ENCODE peak calls at places on chromosome 18, in six cellular contexts. Q is sigmoid colon, T is ovary, V is prostate gland, S is adrenal gland, D is A549. H is an unnamed sample.

GRCh38 chr18:55384551-55385275 is 203.3 kb downstream of the TCF4 start:
- DNase-seq in D (no peak), V (no peak), S (peak; percentile 24), T (no peak), Q (no peak), H (no peak)

GRCh38 chr18:50422286-50422898 is 47.5 kb downstream of the SKA1 start:
- DNase-seq in D (no peak), V (no peak), Q (no peak), S (peak; percentile 38), T (no peak), H (no peak)

GRCh38 chr18:31648966-31649429 is 35.4 kb downstream of the B4GALT6 start:
- DNase-seq in T (no peak), D (peak; percentile 21), S (peak; percentile 70), Q (no peak), V (no peak), H (no peak)

GRCh38 chr18:59899298-59900221 is at the start of gene PMAIP1:
- DNase-seq in D (peak; percentile 72), S (peak; percentile 78), Q (peak; percentile 92), T (peak; percentile 74), V (peak; percentile 92), H (peak; percentile 83)

GRCh38 chr18:39414009-39414700 is 1848.6 kb upstream of the CELF4 start:
- DNase-seq in S (no peak), Q (no peak), T (no peak), D (no peak), V (no peak), H (no peak)

GRCh38 chr18:62088146-62088545 is 98.7 kb downstream of the PIGN start:
- DNase-seq in T (no peak), D (no peak), V (no peak), S (no peak), Q (no peak), H (no peak)

GRCh38 chr18:59691996-59692395 is 5.2 kb downstream of the CCBE1 start:
- DNase-seq in Q (no peak), V (no peak), S (no peak), D (no peak), T (no peak), H (no peak)

GRCh38 chr18:12362473-12363174 is 14.4 kb downstream of the AFG3L2 start:
- DNase-seq in Q (no peak), D (no peak), V (no peak), S (no peak), T (no peak), H (no peak)

GRCh38 chr18:67417864-67418523 is 98.5 kb downstream of the DSEL start:
- DNase-seq in D (peak; percentile 8), T (peak; percentile 10), V (no peak), S (peak; percentile 29), Q (no peak), H (no peak)

GRCh38 chr18:2083691-2084090 is 487.6 kb downstream of the METTL4 start:
- DNase-seq in D (no peak), V (no peak), Q (no peak), S (no peak), T (no peak), H (no peak)

GRCh38 chr18:9758624-9759075 is 50.5 kb downstream of the RAB31 start:
- DNase-seq in D (no peak), V (no peak), S (no peak), Q (no peak), T (no peak), H (no peak)

GRCh38 chr18:41466436-41467160 is 488.4 kb upstream of the PIK3C3 start:
- DNase-seq in T (no peak), V (no peak), S (no peak), D (no peak), Q (no peak), H (no peak)

GRCh38 chr18:75341897-75342296 is 85.6 kb downstream of the SMIM21 start:
- DNase-seq in S (no peak), T (no peak), D (no peak), V (no peak), Q (no peak), H (no peak)
- TF ChIP-seq CTCF in S (no peak), T (no peak), D (no peak), V (no peak), Q (no peak), H (no peak)

DNA sequence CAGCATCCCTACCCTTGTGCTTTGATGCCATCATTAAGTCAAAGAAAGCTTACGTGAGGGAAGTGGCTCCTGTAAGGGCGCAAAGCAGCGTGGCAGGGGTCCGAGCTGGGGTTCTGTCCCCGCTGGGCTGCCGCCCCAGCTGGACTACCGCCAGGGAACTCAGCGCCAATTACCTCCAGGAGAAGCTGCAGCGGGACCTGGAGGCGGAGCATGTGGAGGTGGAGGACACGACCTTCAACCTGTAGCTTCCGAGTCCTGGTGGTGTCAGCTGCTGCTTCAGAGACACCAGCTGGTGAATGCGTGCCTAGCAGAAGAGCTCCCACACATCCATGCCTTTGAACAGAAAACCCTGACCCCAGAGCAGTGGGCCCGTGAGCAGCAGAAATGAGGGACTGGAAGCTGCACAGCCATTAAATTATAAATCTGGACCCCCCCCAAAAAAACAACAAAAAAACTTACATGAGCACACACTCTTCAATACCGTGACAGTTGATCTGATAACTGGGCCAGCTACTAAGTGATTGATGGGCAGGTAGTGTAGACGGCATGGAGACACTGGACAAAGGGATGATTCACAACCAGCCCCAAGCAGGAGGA is 20.1 kb upstream of the YES1 start:
- DNase-seq in Q (no peak), S (peak; percentile 52), D (no peak), T (peak; percentile 25), V (no peak), H (no peak)
- TF ChIP-seq POLR2A in Q (no peak), S (no peak), D (no peak), T (no peak), V (no peak), H (no peak)

GRCh38 chr18:3332376-3332775 is 70.4 kb downstream of the MYL12B start:
- DNase-seq in D (no peak), T (no peak), Q (no peak), V (no peak), S (no peak), H (no peak)
- TF ChIP-seq CTCF in D (no peak), T (no peak), Q (no peak), V (no peak), S (no peak), H (no peak)

GRCh38 chr18:45775241-45775676 is 50.2 kb upstream of the SIGLEC15 start:
- DNase-seq in Q (peak; percentile 84), T (peak; percentile 58), S (peak; percentile 76), D (peak; percentile 43), V (no peak), H (peak; percentile 65)
- TF ChIP-seq POLR2A in Q (peak; percentile 9), T (no peak), S (no peak), D (peak; percentile 54), V (no peak), H (no peak)

DNA sequence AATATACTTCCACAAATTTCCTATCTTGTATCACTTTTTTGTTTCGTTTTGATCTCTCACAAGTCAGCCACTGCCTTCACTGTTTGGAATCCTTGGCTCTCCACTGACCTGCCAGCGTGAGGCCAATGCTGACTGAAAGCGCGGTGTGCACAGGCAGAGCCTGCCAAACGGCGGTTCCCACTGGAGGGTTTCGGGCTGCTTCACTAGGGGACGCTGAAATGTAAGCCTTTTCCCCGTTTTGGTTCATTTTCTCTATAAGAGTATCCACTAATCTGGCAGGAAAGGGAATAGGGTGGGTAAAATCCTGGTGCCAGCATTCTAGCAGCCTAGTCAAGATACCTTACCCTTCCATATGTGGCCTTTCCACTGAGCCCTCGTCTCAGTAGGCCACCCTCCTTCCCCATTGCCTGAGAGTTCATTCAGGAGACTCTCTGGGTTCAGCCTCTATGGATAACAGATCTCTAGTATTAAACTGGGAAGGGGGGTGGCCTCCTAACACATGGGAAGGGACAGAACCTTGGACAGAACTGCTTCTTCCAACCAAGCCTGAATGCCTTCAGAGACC is 91.5 kb downstream of the DYM start:
- DNase-seq in T (no peak), S (peak; percentile 45), D (no peak), V (peak; percentile 40), Q (no peak), H (no peak)
- TF ChIP-seq CTCF in T (no peak), S (no peak), D (no peak), V (no peak), Q (no peak), H (no peak)

DNA sequence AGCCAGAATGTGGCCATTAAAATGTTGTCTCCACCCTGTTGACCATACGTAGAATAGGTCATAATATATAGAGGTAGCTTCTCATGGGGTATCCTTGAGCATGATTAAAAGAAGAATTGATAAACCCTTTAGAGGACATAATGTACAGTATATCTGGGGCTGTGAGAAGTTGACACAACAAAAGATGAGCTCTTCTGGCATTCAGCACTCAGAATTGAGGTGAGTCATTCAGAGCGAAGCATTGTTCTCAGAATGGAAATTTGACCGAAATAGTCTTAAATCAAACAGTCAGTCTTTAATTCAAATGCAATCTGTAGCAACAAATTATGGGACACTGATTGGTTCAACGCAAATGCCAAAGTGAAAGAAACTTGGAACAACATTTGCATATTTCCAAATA is 47.3 kb downstream of the CTAGE1 start:
- DNase-seq in D (no peak), S (no peak), V (no peak), T (no peak), Q (no peak), H (no peak)
- TF ChIP-seq POLR2A in D (no peak), S (no peak), V (no peak), T (no peak), Q (no peak), H (no peak)

GRCh38 chr18:24016643-24017042 is 2.1 kb downstream of the TTC39C start:
- DNase-seq in T (no peak), Q (no peak), V (no peak), S (no peak), D (peak; percentile 33), H (no peak)
- TF ChIP-seq CTCF in T (no peak), Q (no peak), V (peak; percentile 47), S (peak; percentile 15), D (no peak), H (no peak)

H was measured in lower leg skin.